ENCODE peak calls at places on chromosomes 3 and 15, in five cellular contexts. One of them, this sample, is unnamed.

GRCh38 chr3:14534379-14535191 is 5.6 kb downstream of the GRIP2 start:
- DNase-seq in PC-3: no peak
- DNase-seq in H1: peak
- DNase-seq in GM23338: peak
- DNase-seq in MM.1S: no peak
- DNase-seq in this sample: no peak

GRCh38 chr15:78047631-78048409 is 29.7 kb downstream of the TBC1D2B start:
- DNase-seq in PC-3: no peak
- DNase-seq in H1: no peak
- DNase-seq in GM23338: no peak
- DNase-seq in MM.1S: no peak
- DNase-seq in this sample: peak

GRCh38 chr3:141126661-141127343 is 75.7 kb downstream of the SPSB4 start:
- DNase-seq in PC-3: no peak
- DNase-seq in H1: no peak
- DNase-seq in GM23338: no peak
- DNase-seq in MM.1S: no peak
- DNase-seq in this sample: no peak

GRCh38 chr3:107685383-107685782 is 162.6 kb downstream of the BBX start:
- DNase-seq in PC-3: no peak
- DNase-seq in H1: no peak
- DNase-seq in GM23338: no peak
- DNase-seq in MM.1S: no peak
- DNase-seq in this sample: no peak

GRCh38 chr3:105906834-105907233 is 38.0 kb upstream of the CBLB start:
- DNase-seq in PC-3: peak
- DNase-seq in H1: no peak
- DNase-seq in GM23338: no peak
- DNase-seq in MM.1S: no peak
- DNase-seq in this sample: no peak

GRCh38 chr3:100158877-100159563 is 44.7 kb upstream of the FILIP1L start:
- DNase-seq in PC-3: peak
- DNase-seq in H1: no peak
- DNase-seq in GM23338: no peak
- DNase-seq in MM.1S: no peak
- DNase-seq in this sample: no peak

GRCh38 chr3:45124379-45124778 is 21.8 kb downstream of the CDCP1 start:
- DNase-seq in PC-3: peak
- DNase-seq in H1: no peak
- DNase-seq in GM23338: no peak
- DNase-seq in MM.1S: no peak
- DNase-seq in this sample: no peak

GRCh38 chr3:141410408-141410807 is 42.1 kb downstream of the ZBTB38 start:
- DNase-seq in PC-3: no peak
- DNase-seq in H1: no peak
- DNase-seq in GM23338: no peak
- DNase-seq in MM.1S: peak
- DNase-seq in this sample: no peak

GRCh38 chr3:186176382-186176990 is 67.6 kb upstream of the ETV5 start:
- DNase-seq in PC-3: no peak
- DNase-seq in H1: no peak
- DNase-seq in GM23338: no peak
- DNase-seq in MM.1S: no peak
- DNase-seq in this sample: no peak

GRCh38 chr3:185540705-185541104 is 11.7 kb downstream of the LIPH start:
- DNase-seq in PC-3: no peak
- DNase-seq in H1: no peak
- DNase-seq in GM23338: no peak
- DNase-seq in MM.1S: no peak
- DNase-seq in this sample: no peak

GRCh38 chr3:181712190-181712504 is 422 bp downstream of the SOX2 start:
- DNase-seq in PC-3: no peak
- DNase-seq in H1: no peak
- DNase-seq in GM23338: no peak
- DNase-seq in MM.1S: no peak
- DNase-seq in this sample: no peak
- TF ChIP-seq EZH2 in PC-3: no peak
- TF ChIP-seq EZH2 in H1: no peak
- TF ChIP-seq EZH2 in GM23338: no peak
- TF ChIP-seq EZH2 in MM.1S: no peak
- TF ChIP-seq EZH2 in this sample: no peak

DNA sequence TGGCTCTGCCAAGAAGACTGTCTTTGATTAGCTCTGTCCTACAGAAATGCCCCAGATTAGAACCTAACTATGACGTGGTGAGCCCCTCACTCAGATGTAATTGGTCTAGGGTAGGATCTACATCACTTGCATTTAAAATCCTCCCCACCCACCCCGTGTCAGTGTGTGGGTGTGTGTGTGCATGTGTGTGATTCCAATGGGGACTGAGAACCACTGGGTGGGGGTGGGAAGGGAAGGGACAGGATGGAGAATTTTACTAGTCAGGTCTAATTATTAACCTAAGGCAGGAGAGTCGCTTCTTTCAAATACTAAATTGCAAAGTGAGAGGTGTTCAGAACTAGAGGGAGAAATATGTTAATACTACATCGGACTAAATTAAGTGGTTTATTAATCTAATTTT is 91.7 kb downstream of the TBL1XR1 start:
- DNase-seq in PC-3: no peak
- DNase-seq in H1: no peak
- DNase-seq in GM23338: no peak
- DNase-seq in MM.1S: no peak
- DNase-seq in this sample: no peak
- H3K27ac ChIP-seq in PC-3: no peak
- H3K27ac ChIP-seq in H1: no peak
- H3K27ac ChIP-seq in GM23338: peak
- H3K27ac ChIP-seq in MM.1S: no peak
- H3K27ac ChIP-seq in this sample: no peak

DNA sequence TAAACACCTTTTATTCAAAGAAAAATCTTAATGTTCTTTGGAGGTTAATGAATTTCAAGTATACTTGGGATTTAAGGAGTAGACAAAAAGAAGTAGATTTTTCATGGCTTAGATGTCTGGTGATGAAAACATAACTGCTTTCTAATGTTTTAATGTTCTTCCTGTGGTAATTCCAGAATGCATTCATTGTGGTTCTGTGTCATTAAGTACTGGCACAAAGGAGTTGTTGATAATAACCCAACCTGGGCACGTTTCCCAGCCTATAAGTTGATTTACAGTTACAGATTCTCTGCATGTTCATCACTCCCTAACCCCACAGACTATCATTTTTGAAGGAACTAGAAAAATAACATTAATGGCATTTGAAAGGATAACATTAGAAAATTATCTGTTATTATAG is 59.0 kb downstream of the TMEM108 start:
- DNase-seq in PC-3: no peak
- DNase-seq in H1: no peak
- DNase-seq in GM23338: no peak
- DNase-seq in MM.1S: no peak
- DNase-seq in this sample: no peak
- TF ChIP-seq EZH2 in PC-3: no peak
- TF ChIP-seq EZH2 in H1: no peak
- TF ChIP-seq EZH2 in GM23338: no peak
- TF ChIP-seq EZH2 in MM.1S: no peak
- TF ChIP-seq EZH2 in this sample: no peak

DNA sequence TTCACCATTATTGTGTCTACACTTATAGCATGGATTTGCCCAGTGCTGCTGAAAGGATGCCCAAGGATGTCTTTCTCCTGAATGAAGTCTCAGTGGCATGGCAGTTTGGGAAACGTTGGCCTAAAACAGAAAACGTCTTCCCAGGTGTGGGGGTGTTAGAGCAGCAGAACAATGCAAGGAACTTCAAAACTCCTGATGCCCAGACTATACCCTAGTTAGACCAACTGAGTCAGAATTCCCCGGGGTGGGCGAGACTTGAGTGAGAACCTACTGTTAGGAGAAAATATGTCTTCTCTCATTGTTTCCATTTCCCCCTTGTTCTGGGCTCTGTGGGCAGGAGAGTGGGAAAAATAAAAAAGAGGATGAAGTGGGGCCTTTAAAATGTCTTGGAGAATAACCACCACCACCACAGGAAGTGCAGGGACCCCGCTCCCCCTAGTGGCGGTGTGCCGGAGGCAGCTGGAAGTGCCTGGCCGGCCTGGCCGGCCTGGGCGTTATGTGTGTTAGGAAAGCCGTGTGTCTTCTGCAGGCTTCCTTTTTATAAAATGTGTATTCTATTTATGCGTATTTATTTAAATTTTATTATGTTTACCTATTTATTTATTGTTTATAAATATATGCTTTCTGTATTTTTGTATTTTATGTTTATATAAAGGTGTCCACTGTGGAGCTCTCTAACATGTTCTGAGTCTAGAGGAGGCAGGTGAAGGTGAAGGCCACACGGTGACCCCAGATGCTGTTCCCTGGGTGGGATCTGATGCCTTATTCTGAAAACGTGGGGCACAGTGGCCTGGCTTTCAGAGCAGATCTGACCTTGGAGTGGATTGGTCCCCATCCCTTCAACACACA is 104.5 kb upstream of the SLC7A14 start:
- DNase-seq in PC-3: peak
- DNase-seq in H1: peak
- DNase-seq in GM23338: peak
- DNase-seq in MM.1S: peak
- DNase-seq in this sample: peak
- H3K27ac ChIP-seq in PC-3: no peak
- H3K27ac ChIP-seq in H1: no peak
- H3K27ac ChIP-seq in GM23338: peak
- H3K27ac ChIP-seq in MM.1S: no peak
- H3K27ac ChIP-seq in this sample: no peak

GRCh38 chr3:192409203-192409837 is 318.0 kb downstream of the FGF12 start:
- DNase-seq in PC-3: no peak
- DNase-seq in H1: peak
- DNase-seq in GM23338: peak
- DNase-seq in MM.1S: peak
- DNase-seq in this sample: no peak

GRCh38 chr3:192409838-192410683 is 317.3 kb downstream of the FGF12 start:
- DNase-seq in PC-3: no peak
- DNase-seq in H1: peak
- DNase-seq in GM23338: peak
- DNase-seq in MM.1S: peak
- DNase-seq in this sample: no peak

GRCh38 chr3:192410684-192410960 is 316.7 kb downstream of the FGF12 start:
- DNase-seq in PC-3: no peak
- DNase-seq in H1: no peak
- DNase-seq in GM23338: peak
- DNase-seq in MM.1S: no peak
- DNase-seq in this sample: no peak

GRCh38 chr3:192408007-192408655 is 319.2 kb downstream of the FGF12 start:
- DNase-seq in PC-3: no peak
- DNase-seq in H1: peak
- DNase-seq in GM23338: peak
- DNase-seq in MM.1S: no peak
- DNase-seq in this sample: no peak

GRCh38 chr3:192408721-192409151 is 318.6 kb downstream of the FGF12 start:
- DNase-seq in PC-3: no peak
- DNase-seq in H1: peak
- DNase-seq in GM23338: peak
- DNase-seq in MM.1S: peak
- DNase-seq in this sample: no peak
- TF ChIP-seq EZH2 in PC-3: no peak
- TF ChIP-seq EZH2 in H1: no peak
- TF ChIP-seq EZH2 in GM23338: peak
- TF ChIP-seq EZH2 in MM.1S: no peak
- TF ChIP-seq EZH2 in this sample: no peak

DNA sequence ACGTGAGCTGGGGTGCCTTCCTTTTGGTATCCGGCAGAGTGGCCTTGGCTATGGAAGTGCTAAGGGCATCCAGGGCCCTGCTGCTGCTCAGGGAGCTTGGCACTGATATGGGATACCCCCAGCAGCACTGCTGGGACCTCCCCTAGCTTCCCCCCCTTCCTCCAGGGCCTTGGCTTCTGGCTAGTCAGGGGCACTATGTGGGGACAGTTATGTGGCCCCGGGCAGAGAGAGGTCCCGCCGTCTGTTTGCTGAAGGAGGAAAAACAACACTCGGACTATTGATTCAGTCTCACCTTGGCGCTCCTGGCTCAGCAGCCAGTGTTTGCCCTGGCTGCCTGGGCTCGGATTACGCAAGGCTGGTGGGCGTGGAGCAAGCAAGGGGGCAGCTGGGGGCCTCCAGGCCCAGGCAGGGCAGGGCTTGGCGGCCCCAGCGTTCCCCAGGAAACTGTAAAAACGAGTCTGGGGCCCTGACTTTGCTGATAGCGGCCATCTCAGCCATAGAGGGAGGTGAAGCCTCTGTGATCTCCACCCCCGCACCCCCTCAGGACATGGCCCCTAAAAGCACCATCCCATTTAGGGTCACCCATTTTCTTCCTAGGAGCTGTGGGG is 5.7 kb downstream of the FURIN start:
- DNase-seq in PC-3: peak
- DNase-seq in H1: peak
- DNase-seq in GM23338: peak
- DNase-seq in MM.1S: no peak
- DNase-seq in this sample: no peak
- H3K27ac ChIP-seq in PC-3: peak
- H3K27ac ChIP-seq in H1: peak
- H3K27ac ChIP-seq in GM23338: peak
- H3K27ac ChIP-seq in MM.1S: no peak
- H3K27ac ChIP-seq in this sample: no peak

DNA sequence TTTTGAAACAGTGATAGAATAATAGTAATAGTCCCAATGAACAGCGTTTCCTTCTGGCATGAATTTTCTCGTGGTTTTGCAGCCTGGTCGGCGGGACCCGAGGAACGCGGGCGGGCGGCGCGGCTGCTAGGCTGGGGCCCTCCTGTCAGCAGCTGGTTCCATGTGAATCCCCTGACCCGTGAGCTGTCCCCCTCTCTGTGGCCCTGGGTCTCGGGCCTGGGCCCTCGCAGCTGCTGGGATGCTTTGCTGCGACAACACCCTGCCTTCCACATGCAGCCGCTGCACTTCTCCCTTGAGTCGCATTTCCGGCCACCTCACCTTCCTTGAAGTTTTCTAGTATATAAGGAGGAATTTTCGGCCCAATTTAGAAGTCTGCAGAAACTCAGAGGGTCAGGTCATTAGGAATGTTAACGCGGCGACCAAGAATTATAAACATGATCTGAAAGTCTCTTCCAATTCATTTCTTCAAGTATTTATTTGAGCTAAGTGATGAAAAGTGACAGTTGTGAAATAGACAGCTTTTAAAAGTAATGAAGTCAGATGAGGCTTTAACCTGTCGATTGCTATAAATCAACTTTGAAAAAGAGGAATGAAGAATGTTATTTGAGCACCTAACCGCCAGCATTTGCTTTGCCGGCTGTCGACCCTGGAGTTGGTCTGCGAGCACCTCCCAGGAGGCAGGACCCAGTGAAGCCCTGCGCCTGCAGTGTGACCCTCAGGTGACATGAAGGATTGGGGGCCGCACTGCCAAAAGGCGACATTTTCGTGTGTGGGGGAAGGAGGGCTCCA is 27.7 kb downstream of the NR2F2 start:
- DNase-seq in PC-3: no peak
- DNase-seq in H1: no peak
- DNase-seq in GM23338: peak
- DNase-seq in MM.1S: no peak
- DNase-seq in this sample: no peak
- TF ChIP-seq EZH2 in PC-3: no peak
- TF ChIP-seq EZH2 in H1: peak
- TF ChIP-seq EZH2 in GM23338: peak
- TF ChIP-seq EZH2 in MM.1S: no peak
- TF ChIP-seq EZH2 in this sample: no peak